ENCODE peak calls at places on chromosomes 7 and 10, in four cellular contexts. T is iPS-NIHi11; V is sigmoid colon; W is stimulated activated naive CD8-positive, alpha-beta T cell treated with anti-CD3 and anti-CD28 coated beads, Interleukin-15, Interleukin-2, amounts not matched to agents 100 U/mL and 50 U/mL, for 24 hours. C is an unnamed sample.

GRCh38 chr10:100729877-100730738 is 15.3 kb upstream of the PAX2 start:
- DNase-seq in V (no peak), W (no peak), T (no peak), C (no peak)

GRCh38 chr10:94963901-94964300 is 25.4 kb downstream of the CYP2C9 start:
- DNase-seq in V (no peak), W (no peak), T (peak), C (no peak)

GRCh38 chr7:50534690-50535290 is 30.4 kb downstream of the DDC start:
- DNase-seq in T (no peak), W (no peak), V (no peak), C (no peak)

GRCh38 chr10:5776881-5777197 is 36.4 kb downstream of the GDI2 start:
- DNase-seq in T (no peak), W (no peak), V (no peak), C (no peak)

GRCh38 chr7:134741901-134742635 is 37.4 kb upstream of the CALD1 start:
- DNase-seq in V (no peak), T (peak), W (no peak), C (no peak)

GRCh38 chr10:104472505-104472904 is 118.9 kb downstream of the CFAP58 start:
- DNase-seq in T (no peak), W (no peak), V (no peak), C (no peak)

GRCh38 chr10:90136731-90137316 is 435.4 kb downstream of the KIF20B start:
- DNase-seq in V (no peak), W (peak), T (no peak), C (peak)

GRCh38 chr10:664893-665292 is 24.6 kb downstream of the DIP2C start:
- DNase-seq in T (no peak), W (no peak), V (no peak), C (no peak)

GRCh38 chr7:34845666-34846361 is 187.8 kb downstream of the NPSR1 start:
- DNase-seq in T (peak), W (no peak), V (no peak), C (no peak)

GRCh38 chr10:72086466-72087391 is 1.6 kb downstream of the SPOCK2 start:
- DNase-seq in T (peak), V (no peak), W (peak), C (peak)

GRCh38 chr10:1152386-1153252 is 96.4 kb downstream of the WDR37 start:
- DNase-seq in T (no peak), W (no peak), V (peak), C (no peak)

GRCh38 chr10:10564081-10564480 is 453.6 kb upstream of the CELF2 start:
- DNase-seq in V (no peak), T (peak), W (no peak), C (no peak)

GRCh38 chr10:6920072-6921019 is 340.3 kb upstream of the PRKCQ start:
- DNase-seq in W (peak), V (peak), T (peak), C (peak)

GRCh38 chr10:31121797-31122586 is 90.3 kb upstream of the ZNF438 start:
- DNase-seq in V (no peak), T (no peak), W (no peak), C (no peak)

GRCh38 chr7:29988391-29989256 is 977 bp downstream of the SCRN1 start:
- DNase-seq in V (peak), W (peak), T (peak), C (peak)

GRCh38 chr7:27868117-27868516 is 128.2 kb downstream of the TAX1BP1 start:
- DNase-seq in T (no peak), W (no peak), V (no peak), C (no peak)

GRCh38 chr10:97498841-97499560 is at the start of gene UBTD1:
- DNase-seq in V (peak), T (peak), W (peak), C (peak)

GRCh38 chr10:79352035-79352595 is 4.8 kb downstream of the PPIF start:
- DNase-seq in T (no peak), W (no peak), V (no peak), C (no peak)

GRCh38 chr7:70673833-70674232 is 458.1 kb upstream of the GALNT17 start:
- DNase-seq in V (no peak), W (no peak), T (no peak), C (no peak)

GRCh38 chr7:151337346-151337745 is 4.3 kb upstream of the NUB1 start:
- DNase-seq in W (no peak), T (no peak), V (no peak), C (no peak)

GRCh38 chr10:68474021-68474420 is 2.2 kb upstream of the DNA2 start:
- DNase-seq in W (no peak), V (no peak), T (no peak), C (no peak)

GRCh38 chr7:27172823-27173411 is 1.2 kb downstream of the HOXA10 start:
- DNase-seq in T (peak), V (peak), W (no peak), C (no peak)

GRCh38 chr7:129750091-129750870 is 138.8 kb downstream of the NRF1 start:
- DNase-seq in V (no peak), T (no peak), W (no peak), C (no peak)

C was measured in activated CD8-positive, alpha-beta T cell treated with anti-CD3 and anti-CD28 coated beads, Interleukin-2, amount 10 ng/mL, durations not matched to agents 7 days and 5 days.